ENCODE peak calls at places on chromosomes 4 and X, in four cellular contexts. S is GM23248, C is OCI-LY7, Q is GM23338. D is an unnamed sample. For H3K9me2, the result is how much of the 10 kb centered on the place peaks cover.

GRCh38 chr4:102151696-102152095 is 193.6 kb downstream of the SLC39A8 start:
- DNase-seq in C (no peak), S (no peak), Q (no peak), D (no peak)

GRCh38 chr4:23717528-23718248 is 172.2 kb downstream of the PPARGC1A start:
- DNase-seq in S (peak), C (peak), Q (peak), D (peak)

GRCh38 chrX:22629105-22629725 is 356.5 kb downstream of the CBLL2 start:
- DNase-seq in C (no peak), S (peak), Q (no peak), D (no peak)

GRCh38 chr4:56757270-56757746 is 64.2 kb downstream of the SPINK2 start:
- DNase-seq in Q (no peak), S (peak), C (peak), D (peak)

GRCh38 chr4:91824773-91825172 is 479.0 kb upstream of the GRID2 start:
- DNase-seq in S (no peak), Q (no peak), C (no peak), D (no peak)

GRCh38 chr4:156336516-156336915 is 382.9 kb upstream of the CTSO start:
- DNase-seq in Q (no peak), C (no peak), S (no peak), D (no peak)

GRCh38 chr4:78058591-78059523 is 1.7 kb downstream of the FRAS1 start:
- DNase-seq in S (peak), Q (peak), C (peak), D (peak)

GRCh38 chrX:117768861-117769604 is 347.6 kb downstream of the KLHL13 start:
- DNase-seq in C (no peak), S (no peak), Q (no peak), D (no peak)

GRCh38 chrX:66020578-66021406 is 19.1 kb downstream of the VSIG4 start:
- DNase-seq in C (no peak), S (no peak), Q (no peak), D (no peak)

GRCh38 chr4:152102184-152103000 is 341.6 kb upstream of the GATB start:
- DNase-seq in C (no peak), S (peak), Q (no peak), D (no peak)

GRCh38 chrX:350534-351321 is 32.1 kb upstream of the GTPBP6 start:
- DNase-seq in Q (no peak), S (no peak), C (no peak), D (no peak)

GRCh38 chrX:50684871-50685270 is 129.1 kb downstream of the SHROOM4 start:
- DNase-seq in C (no peak), Q (no peak), S (no peak), D (no peak)

GRCh38 chr4:89056953-89057398 is at the start of gene FAM13A:
- DNase-seq in C (no peak), S (peak), Q (peak), D (peak)

GRCh38 chr4:48350871-48351270 is 9.5 kb downstream of the SLAIN2 start:
- DNase-seq in Q (no peak), C (no peak), S (no peak), D (no peak)

GRCh38 chr4:151948351-151949016 is 187.7 kb upstream of the GATB start:
- DNase-seq in C (no peak), S (peak), Q (no peak), D (no peak)

GRCh38 chrX:109952050-109952449 is 50.9 kb upstream of the TMEM164 start:
- DNase-seq in Q (no peak), C (no peak), S (peak), D (no peak)

GRCh38 chr4:176001171-176002006 is 64.3 kb upstream of the WDR17 start:
- DNase-seq in S (peak), Q (peak), C (no peak), D (peak)

GRCh38 chrX:66110112-66110511 is 53.9 kb upstream of the HEPH start:
- DNase-seq in C (peak), S (peak), Q (peak), D (peak)

GRCh38 chrX:39757971-39758370 is 339.8 kb downstream of the BCOR start:
- DNase-seq in Q (no peak), C (no peak), S (peak), D (no peak)

GRCh38 chrX:40945366-40945713 is 139.9 kb upstream of the USP9X start:
- DNase-seq in C (no peak), S (peak), Q (no peak), D (peak)

GRCh38 chr4:184203300-184203699 is 14.4 kb downstream of the ENPP6 start:
- DNase-seq in S (no peak), Q (no peak), C (no peak), D (no peak)

GRCh38 chr4:38567448-38567847 is 96.6 kb upstream of the KLF3 start:
- DNase-seq in S (no peak), C (no peak), Q (no peak), D (no peak)

GRCh38 chr4:90840828-90841227 is 713.6 kb downstream of the CCSER1 start:
- DNase-seq in Q (no peak), C (no peak), S (no peak), D (no peak)

GRCh38 chr4:8229341-8229975 is 30.4 kb downstream of the SH3TC1 start:
- DNase-seq in S (no peak), Q (no peak), C (no peak), D (no peak)

GRCh38 chr4:1822568-1823544 is 29.8 kb downstream of the FGFR3 start:
- DNase-seq in Q (no peak), C (no peak), S (no peak), D (no peak)

GRCh38 chrX:18129694-18130093 is 91.0 kb downstream of the BEND2 start:
- DNase-seq in C (no peak), S (no peak), Q (no peak), D (no peak)

GRCh38 chr4:25865586-25865985 is 2.8 kb upstream of the SEL1L3 start:
- DNase-seq in Q (peak), S (peak), C (peak), D (peak)

GRCh38 chr4:12359420-12359819 is 930.7 kb upstream of the HS3ST1 start:
- DNase-seq in Q (peak), C (no peak), S (no peak), D (no peak)

GRCh38 chr4:2574863-2575262 is 38.4 kb downstream of the FAM193A start:
- DNase-seq in C (no peak), Q (no peak), S (no peak), D (no peak)

GRCh38 chr4:31084806-31085416 is 364.7 kb downstream of the PCDH7 start:
- DNase-seq in S (no peak), C (no peak), Q (no peak), D (no peak)

GRCh38 chr4:86453044-86453501 is 93.2 kb upstream of the MAPK10 start:
- DNase-seq in Q (no peak), C (no peak), S (no peak), D (peak)

GRCh38 chr4:186104114-186104894 is at the start of gene FAM149A:
- DNase-seq in Q (peak), C (no peak), S (peak), D (peak)

GRCh38 chr4:128861856-128862518 is 52.5 kb downstream of the JADE1 start:
- DNase-seq in C (no peak), S (no peak), Q (no peak), D (no peak)

GRCh38 chr4:7632971-7633370 is 198.2 kb upstream of the PSAPL1 start:
- DNase-seq in Q (no peak), S (peak), C (no peak), D (no peak)

GRCh38 chr4:169286562-169287301 is 16.0 kb upstream of the SH3RF1 start:
- DNase-seq in S (peak), Q (peak), C (no peak), D (no peak)
- H3K9me2 ChIP-seq in S (under half), Q (under half), C (under half), D (under half)

GRCh38 chr4:6022607-6023288 is 4.5 kb upstream of the C4orf50 start:
- DNase-seq in C (no peak), S (no peak), Q (no peak), D (no peak)
- H3K9me2 ChIP-seq in C (under half), S (under half), Q (under half), D (under half)

DNA sequence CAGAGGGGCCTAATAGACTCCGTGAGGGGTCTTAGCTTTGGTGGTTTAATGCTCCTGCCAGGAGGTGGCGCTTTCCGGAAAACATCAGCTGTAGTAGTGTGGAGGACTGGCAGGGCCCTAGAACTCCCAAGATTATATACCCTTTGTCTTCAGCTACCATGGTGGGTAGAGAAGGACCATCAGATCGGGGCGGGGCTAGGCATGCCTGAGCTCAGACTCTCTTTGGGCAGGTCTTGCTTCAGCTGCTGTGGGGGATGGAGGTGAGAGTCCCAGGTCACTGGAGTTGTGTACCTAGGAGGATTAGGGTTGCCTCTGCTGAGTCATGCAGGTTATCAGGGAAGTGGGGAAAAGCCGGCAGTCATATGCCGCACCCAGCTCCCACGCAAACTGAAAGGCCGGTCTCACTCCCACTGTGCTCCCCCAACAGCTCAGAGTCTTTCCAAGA is 63.0 kb upstream of the AGA start:
- DNase-seq in S (no peak), C (no peak), Q (peak), D (peak)
- H3K9me2 ChIP-seq in S (under half), C (under half), Q (under half), D (under half)

GRCh38 chrX:68417651-68418050 is 15.6 kb downstream of the OPHN1 start:
- DNase-seq in S (no peak), C (no peak), Q (no peak), D (no peak)
- H3K9me2 ChIP-seq in S (under half), C (under half), Q (under half), D (under half)

DNA sequence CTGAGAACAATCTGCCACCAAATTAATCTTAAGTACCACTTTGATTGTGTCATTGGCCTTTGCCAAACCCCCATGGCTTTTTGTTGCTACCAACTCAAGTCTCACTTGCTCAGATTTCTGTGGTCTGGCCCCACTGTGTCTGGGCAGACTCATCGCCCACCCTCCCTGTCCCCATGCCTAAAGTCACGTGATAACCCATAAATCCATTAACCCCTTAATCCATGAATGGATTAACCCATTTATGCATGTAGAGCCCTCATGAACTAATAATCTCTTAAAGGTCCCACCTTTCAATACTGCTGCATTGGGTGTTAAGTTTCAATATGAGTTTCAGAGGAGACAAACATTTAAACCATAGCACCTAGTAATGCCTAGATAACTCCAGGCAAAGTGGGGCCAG is 78.5 kb upstream of the BLTP1 start:
- DNase-seq in C (no peak), Q (no peak), S (no peak), D (no peak)
- H3K9me2 ChIP-seq in C (under half), Q (under half), S (under half), D (under half)

GRCh38 chrX:84144991-84145390 is 43.0 kb downstream of the RPS6KA6 start:
- DNase-seq in S (no peak), Q (no peak), C (no peak), D (no peak)

DNA sequence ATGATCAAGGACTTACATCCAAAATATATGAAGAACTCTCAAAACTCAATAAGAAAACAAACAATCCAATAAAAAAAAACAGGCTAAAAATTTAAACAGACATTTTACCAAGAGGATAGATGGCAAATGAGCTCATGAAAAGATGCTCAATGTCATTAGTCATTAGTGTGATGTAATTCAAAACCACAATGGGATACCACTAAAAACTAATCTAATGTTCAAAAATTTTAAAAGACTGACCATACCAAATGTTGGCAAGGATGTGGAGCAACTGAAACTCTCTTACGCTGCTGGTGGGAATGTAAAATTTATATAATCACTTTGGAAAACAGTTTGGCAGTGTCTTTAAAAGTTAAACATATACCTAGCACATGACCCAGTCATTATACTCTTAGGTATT is 43.7 kb downstream of the RPS6KA6 start:
- DNase-seq in Q (no peak), S (peak), C (no peak), D (no peak)
- H3K9me2 ChIP-seq in Q (under half), S (under half), C (under half), D (under half)